ENCODE peak calls at places on chromosomes 5 and 9, in nine cellular contexts. G, K, J, Y, T, R, D, S and V are unnamed samples.

GRCh38 chr9:131500377-131500776 is 2.3 kb upstream of the POMT1 start:
- DNase-seq in Y (peak), G (peak), R (no peak), J (no peak), K (peak), T (no peak), S (no peak), D (no peak), V (no peak)

GRCh38 chr5:170420809-170421412 is 31.7 kb upstream of the KCNMB1 start:
- DNase-seq in G (peak), J (peak), D (no peak), R (peak), Y (peak), T (peak), K (peak), S (peak), V (peak)

GRCh38 chr5:36301858-36302603 is at the start of gene RANBP3L:
- DNase-seq in G (no peak), R (no peak), D (no peak), K (no peak), S (no peak), Y (peak), T (no peak), J (peak), V (no peak)

GRCh38 chr5:133794771-133795391 is 173.5 kb downstream of the C5orf15 start:
- DNase-seq in G (no peak), J (no peak), R (no peak), Y (no peak), T (no peak), S (no peak), K (no peak), D (no peak), V (no peak)

GRCh38 chr5:133957591-133957990 is 10.8 kb downstream of the C5orf15 start:
- DNase-seq in R (no peak), S (no peak), T (no peak), J (no peak), K (no peak), Y (no peak), D (no peak), G (no peak), V (no peak)

GRCh38 chr5:37214550-37214949 is 34.6 kb downstream of the CPLANE1 start:
- DNase-seq in J (no peak), T (no peak), K (no peak), S (no peak), Y (peak), D (no peak), R (no peak), G (no peak), V (no peak)

GRCh38 chr9:16535555-16535954 is 334.9 kb downstream of the BNC2 start:
- DNase-seq in J (no peak), R (no peak), G (no peak), S (no peak), T (no peak), K (no peak), D (no peak), Y (no peak), V (no peak)

GRCh38 chr9:18493361-18494015 is 19.5 kb downstream of the ADAMTSL1 start:
- DNase-seq in K (no peak), R (no peak), Y (no peak), D (no peak), S (no peak), T (no peak), G (no peak), J (peak), V (no peak)

GRCh38 chr5:78801413-78801812 is 152.8 kb upstream of the LHFPL2 start:
- DNase-seq in J (no peak), Y (no peak), S (no peak), R (no peak), K (no peak), T (no peak), D (no peak), G (no peak), V (no peak)

GRCh38 chr5:26691486-26691885 is 346.9 kb downstream of the CDH9 start:
- DNase-seq in J (no peak), S (no peak), R (no peak), Y (no peak), G (no peak), D (no peak), T (no peak), K (no peak), V (no peak)

GRCh38 chr9:3857673-3858072 is 331.9 kb upstream of the RFX3 start:
- DNase-seq in R (no peak), K (peak), Y (no peak), S (no peak), D (no peak), J (peak), T (no peak), G (no peak), V (no peak)

GRCh38 chr9:90872835-90873294 is 71.2 kb downstream of the SYK start:
- DNase-seq in Y (no peak), J (no peak), K (no peak), T (no peak), D (no peak), S (no peak), R (no peak), G (no peak), V (no peak)

GRCh38 chr5:172904643-172905345 is 54.4 kb upstream of the RPL26L1 start:
- DNase-seq in S (no peak), K (peak), J (peak), Y (peak), G (no peak), D (peak), R (peak), T (no peak), V (peak)

GRCh38 chr5:125967576-125967975 is 455.6 kb upstream of the GRAMD2B start:
- DNase-seq in S (no peak), K (no peak), G (no peak), T (no peak), Y (no peak), D (no peak), J (no peak), R (no peak), V (no peak)

GRCh38 chr5:144473650-144474049 is 303.0 kb downstream of the KCTD16 start:
- DNase-seq in J (no peak), G (no peak), T (no peak), K (no peak), R (no peak), D (no peak), S (no peak), Y (no peak), V (no peak)

GRCh38 chr5:168027002-168027401 is 264.4 kb upstream of the WWC1 start:
- DNase-seq in S (no peak), Y (no peak), T (no peak), K (no peak), J (no peak), R (no peak), G (no peak), D (no peak), V (no peak)

GRCh38 chr9:135888766-135889394 is 18.5 kb downstream of the CAMSAP1 start:
- DNase-seq in D (no peak), J (no peak), Y (peak), T (no peak), R (no peak), G (no peak), K (peak), S (no peak), V (no peak)

GRCh38 chr5:139138790-139139189 is 59.4 kb downstream of the SIL1 start:
- DNase-seq in S (peak), D (no peak), T (peak), Y (no peak), R (peak), K (peak), G (no peak), J (peak), V (peak)

GRCh38 chr5:65938256-65938655 is 11.9 kb downstream of the ERBIN start:
- DNase-seq in G (no peak), D (no peak), T (no peak), R (no peak), S (no peak), K (no peak), J (no peak), Y (no peak), V (no peak)

GRCh38 chr9:35905912-35906679 is at the start of gene HRCT1:
- DNase-seq in Y (peak), S (no peak), K (peak), R (peak), T (peak), J (peak), D (peak), G (no peak), V (peak)

GRCh38 chr5:30572279-30572678 is 621.2 kb upstream of the CDH6 start:
- DNase-seq in T (peak), R (no peak), Y (no peak), D (no peak), J (no peak), K (no peak), G (no peak), S (no peak), V (no peak)

GRCh38 chr9:98248737-98249474 is 6.5 kb downstream of the TBC1D2 start:
- DNase-seq in Y (no peak), S (no peak), T (peak), R (peak), D (peak), J (peak), K (peak), G (no peak), V (peak)

GRCh38 chr9:99666571-99666970 is 155.1 kb upstream of the NR4A3 start:
- DNase-seq in Y (no peak), T (no peak), S (no peak), G (no peak), K (no peak), D (no peak), R (no peak), J (no peak), V (no peak)

GRCh38 chr5:133610489-133611356 is 1.6 kb downstream of the FSTL4 start:
- DNase-seq in R (peak), D (peak), T (no peak), J (no peak), Y (peak), S (peak), K (peak), G (no peak), V (peak)

GRCh38 chr5:10503997-10504761 is 59.7 kb upstream of the ANKRD33B start:
- DNase-seq in K (no peak), S (no peak), G (no peak), D (no peak), T (no peak), R (no peak), Y (peak), J (peak), V (no peak)

GRCh38 chr5:103224118-103224893 is 34.3 kb upstream of the MACIR start:
- DNase-seq in G (no peak), Y (peak), T (peak), S (peak), J (peak), K (peak), D (no peak), R (no peak), V (no peak)

GRCh38 chr9:112175796-112176315 is 759 bp upstream of the SUSD1 start:
- DNase-seq in D (no peak), R (no peak), G (no peak), S (no peak), K (no peak), T (no peak), Y (no peak), J (no peak), V (no peak)

GRCh38 chr5:2817031-2817603 is 65.6 kb upstream of the IRX2 start:
- DNase-seq in R (no peak), S (no peak), K (no peak), T (no peak), Y (no peak), G (no peak), D (no peak), J (no peak), V (no peak)

GRCh38 chr5:133387091-133387490 is 225.2 kb downstream of the FSTL4 start:
- DNase-seq in G (no peak), J (no peak), T (no peak), D (no peak), R (no peak), K (no peak), S (no peak), Y (no peak), V (no peak)

GRCh38 chr5:98769006-98769255 is 4.5 kb upstream of the RGMB start:
- DNase-seq in K (no peak), Y (peak), J (no peak), D (peak), T (no peak), G (peak), S (peak), R (peak), V (peak)

GRCh38 chr5:79562351-79563246 is 48.7 kb upstream of the HOMER1 start:
- DNase-seq in T (no peak), S (no peak), D (no peak), K (peak), Y (no peak), J (peak), R (no peak), G (no peak), V (no peak)

GRCh38 chr9:37520641-37521040 is 34.9 kb downstream of the POLR1E start:
- DNase-seq in J (no peak), S (no peak), D (no peak), Y (no peak), G (no peak), T (no peak), R (no peak), K (no peak), V (no peak)

GRCh38 chr9:114238919-114239879 is 83.7 kb upstream of the ORM1 start:
- DNase-seq in D (peak), G (no peak), R (peak), J (peak), Y (peak), S (no peak), T (no peak), K (peak), V (peak)

GRCh38 chr5:95747041-95747679 is 16.0 kb downstream of the RHOBTB3 start:
- DNase-seq in G (no peak), R (no peak), K (no peak), J (no peak), Y (no peak), S (no peak), D (no peak), T (no peak), V (no peak)

GRCh38 chr9:37406603-37407401 is 15.7 kb upstream of the GRHPR start:
- DNase-seq in S (no peak), R (no peak), D (no peak), T (no peak), G (no peak), J (no peak), K (no peak), Y (no peak), V (no peak)

GRCh38 chr5:37838933-37839341 is 904 bp downstream of the GDNF start:
- DNase-seq in J (no peak), T (no peak), S (no peak), R (no peak), G (no peak), D (no peak), K (no peak), Y (no peak), V (no peak)

GRCh38 chr9:108416321-108416720 is 439.5 kb downstream of the ACTL7B start:
- DNase-seq in Y (no peak), D (no peak), R (no peak), G (no peak), T (no peak), S (no peak), J (peak), K (peak), V (no peak)